ENCODE peak calls at places on chromosomes 16 and 17, in seven cellular contexts. X is T-helper 9 cell; O is NCI-H524 treated with DMSO at 0.1 percent for 48 hours; B is fibroblast of the conjunctiva; L is smooth muscle cell of the brain vasculature; K is activated CD8-positive, alpha-beta T cell treated with anti-CD3 and anti-CD28 coated beads, Interleukin-2, amount 10 ng/mL, durations not matched to agents 7 days and 5 days; R is nucleus accumbens. I is an unnamed sample.

GRCh38 chr17:77690271-77691161 is 268.0 kb upstream of the TNRC6C start:
- DNase-seq in K (peak), L (no peak), B (no peak), R (no peak), X (no peak), O (no peak), I (peak)

GRCh38 chr17:76223802-76224201 is 16.5 kb downstream of the RNF157 start:
- DNase-seq in R (no peak), B (no peak), O (no peak), X (no peak), L (no peak), K (no peak), I (peak)

GRCh38 chr16:83433201-83433600 is 374.6 kb upstream of the HSBP1 start:
- DNase-seq in O (no peak), B (no peak), K (no peak), L (no peak), X (no peak), R (no peak), I (no peak)

GRCh38 chr17:48543854-48544355 is 1.0 kb downstream of the HOXB2 start:
- DNase-seq in X (no peak), K (peak), L (no peak), R (no peak), O (no peak), B (no peak), I (no peak)

GRCh38 chr16:75589301-75589700 is 23.1 kb downstream of the GABARAPL2 start:
- DNase-seq in X (no peak), O (no peak), B (no peak), L (no peak), K (no peak), R (no peak), I (no peak)

GRCh38 chr17:13626703-13627102 is 25.0 kb upstream of the HS3ST3A1 start:
- DNase-seq in X (no peak), K (no peak), B (peak), R (no peak), O (no peak), L (peak), I (no peak)

GRCh38 chr17:62981933-62982332 is 15.9 kb downstream of the TANC2 start:
- DNase-seq in L (no peak), R (no peak), X (no peak), K (no peak), O (no peak), B (no peak), I (no peak)

GRCh38 chr16:17305694-17306093 is 165.1 kb downstream of the XYLT1 start:
- DNase-seq in K (peak), B (no peak), L (no peak), O (no peak), X (no peak), R (no peak), I (no peak)

GRCh38 chr16:17773698-17774101 is 302.9 kb upstream of the XYLT1 start:
- DNase-seq in L (no peak), B (no peak), K (no peak), O (no peak), R (no peak), X (no peak), I (no peak)

GRCh38 chr16:10886739-10887269 is 9.8 kb downstream of the CIITA start:
- DNase-seq in K (no peak), L (no peak), R (no peak), B (no peak), O (no peak), X (no peak), I (no peak)

GRCh38 chr16:84044108-84044488 is 1.5 kb upstream of the SLC38A8 start:
- DNase-seq in R (no peak), L (no peak), K (no peak), B (peak), X (no peak), O (no peak), I (no peak)

GRCh38 chr16:75074920-75075687 is 41.5 kb downstream of the LDHD start:
- DNase-seq in O (no peak), B (no peak), R (no peak), K (peak), X (peak), L (no peak), I (no peak)

GRCh38 chr16:57639172-57639571 is 10.7 kb downstream of the ADGRG1 start:
- DNase-seq in R (peak), L (no peak), K (peak), X (no peak), O (peak), B (no peak), I (peak)

GRCh38 chr16:1188781-1189189 is 35.9 kb downstream of the CACNA1H start:
- DNase-seq in L (no peak), B (no peak), R (no peak), K (peak), O (no peak), X (peak), I (peak)

GRCh38 chr17:74858672-74859438 is 830 bp downstream of the GRIN2C start:
- DNase-seq in B (no peak), O (no peak), K (no peak), R (no peak), X (no peak), L (no peak), I (no peak)

GRCh38 chr16:13919330-13919682 is 648 bp upstream of the ERCC4 start:
- DNase-seq in X (no peak), K (no peak), O (peak), R (no peak), B (peak), L (no peak), I (no peak)

GRCh38 chr17:34226011-34226410 is 29.1 kb upstream of the CCL2 start:
- DNase-seq in B (no peak), K (no peak), O (no peak), X (no peak), R (no peak), L (no peak), I (no peak)

I was measured in ecto neural progenitor cell.